ENCODE peak calls at places on chromosomes 5 and 9, in eight cellular contexts. L, V, E, I, B, D, N and U are unnamed samples.

GRCh38 chr5:42555797-42556196 is 132.6 kb downstream of the GHR start:
- DNase-seq in L (no peak), V (no peak), E (no peak), I (peak), B (no peak), D (no peak), N (no peak), U (peak)

GRCh38 chr5:53490747-53491146 is 10.3 kb downstream of the FST start:
- DNase-seq in L (peak), V (peak), E (no peak), I (peak), B (no peak), D (no peak), N (no peak), U (peak)

GRCh38 chr9:78963911-78964310 is 607.9 kb upstream of the TLE4 start:
- DNase-seq in L (no peak), V (no peak), E (no peak), I (no peak), B (no peak), D (no peak), N (no peak), U (no peak)

GRCh38 chr5:149940941-149941644 is 3.5 kb downstream of the PDE6A start:
- DNase-seq in L (no peak), V (no peak), E (no peak), I (no peak), B (no peak), D (no peak), N (no peak), U (no peak)

GRCh38 chr5:168254013-168254693 is 37.3 kb upstream of the WWC1 start:
- DNase-seq in L (no peak), V (no peak), E (no peak), I (no peak), B (no peak), D (no peak), N (no peak), U (no peak)

GRCh38 chr9:103904242-103904641 is 189.9 kb upstream of the SMC2 start:
- DNase-seq in L (no peak), V (no peak), E (no peak), I (no peak), B (no peak), D (no peak), N (no peak), U (no peak)

GRCh38 chr5:36199620-36200019 is 42.1 kb downstream of the NADK2 start:
- DNase-seq in L (no peak), V (peak), E (no peak), I (no peak), B (no peak), D (no peak), N (no peak), U (no peak)

GRCh38 chr5:172005708-172006377 is 595 bp downstream of the FBXW11 start:
- DNase-seq in L (peak), V (no peak), E (peak), I (peak), B (peak), D (peak), N (peak), U (peak)

GRCh38 chr5:151239237-151239861 is 13.6 kb upstream of the GM2A start:
- DNase-seq in L (peak), V (peak), E (peak), I (no peak), B (peak), D (peak), N (peak), U (peak)

GRCh38 chr5:132831095-132831860 is 831 bp upstream of the SHROOM1 start:
- DNase-seq in L (no peak), V (no peak), E (no peak), I (no peak), B (peak), D (no peak), N (no peak), U (no peak)

GRCh38 chr5:16894236-16895057 is 41.6 kb downstream of the MYO10 start:
- DNase-seq in L (peak), V (peak), E (no peak), I (peak), B (peak), D (peak), N (no peak), U (peak)

GRCh38 chr9:133604214-133604613 is 5.0 kb downstream of the FAM163B start:
- DNase-seq in L (no peak), V (no peak), E (no peak), I (no peak), B (no peak), D (no peak), N (no peak), U (no peak)

GRCh38 chr9:79912641-79913040 is 340.9 kb downstream of the TLE4 start:
- DNase-seq in L (no peak), V (no peak), E (no peak), I (no peak), B (no peak), D (no peak), N (no peak), U (no peak)

GRCh38 chr5:163379298-163380155 is 57.9 kb upstream of the CCNG1 start:
- DNase-seq in L (peak), V (peak), E (no peak), I (peak), B (no peak), D (no peak), N (no peak), U (peak)

GRCh38 chr9:37422289-37423104 is at the start of gene GRHPR:
- DNase-seq in L (peak), V (peak), E (peak), I (peak), B (peak), D (peak), N (peak), U (peak)

GRCh38 chr5:139657363-139658321 is 9.5 kb downstream of the CXXC5 start:
- DNase-seq in L (no peak), V (no peak), E (peak), I (no peak), B (no peak), D (no peak), N (no peak), U (no peak)

GRCh38 chr5:72252574-72253155 is 67.4 kb downstream of the MRPS27 start:
- DNase-seq in L (no peak), V (peak), E (no peak), I (no peak), B (no peak), D (no peak), N (no peak), U (no peak)

GRCh38 chr9:20529837-20530236 is 92.5 kb downstream of the MLLT3 start:
- DNase-seq in L (no peak), V (no peak), E (no peak), I (no peak), B (no peak), D (no peak), N (no peak), U (no peak)

GRCh38 chr5:56839062-56839461 is 23.7 kb downstream of the MAP3K1 start:
- DNase-seq in L (no peak), V (no peak), E (no peak), I (no peak), B (no peak), D (no peak), N (no peak), U (no peak)

GRCh38 chr9:18614116-18614515 is 140.2 kb downstream of the ADAMTSL1 start:
- DNase-seq in L (no peak), V (no peak), E (no peak), I (no peak), B (no peak), D (no peak), N (no peak), U (no peak)

GRCh38 chr5:102770803-102771202 is 15.7 kb downstream of the PAM start:
- DNase-seq in L (no peak), V (no peak), E (no peak), I (no peak), B (no peak), D (no peak), N (no peak), U (no peak)

GRCh38 chr5:179212870-179213269 is 132.4 kb downstream of the ADAMTS2 start:
- DNase-seq in L (no peak), V (peak), E (no peak), I (no peak), B (no peak), D (no peak), N (no peak), U (no peak)
- TF ChIP-seq CTCF in L (no peak), V (peak), E (no peak), I (no peak), B (no peak), D (peak), N (no peak), U (no peak)

GRCh38 chr9:98039474-98040072 is 17.0 kb upstream of the NANS start:
- DNase-seq in L (no peak), V (no peak), E (no peak), I (no peak), B (no peak), D (peak), N (no peak), U (no peak)
- H3K4me3 ChIP-seq in L (no peak), V (no peak), E (no peak), I (no peak), B (no peak), D (no peak), N (no peak), U (no peak)

DNA sequence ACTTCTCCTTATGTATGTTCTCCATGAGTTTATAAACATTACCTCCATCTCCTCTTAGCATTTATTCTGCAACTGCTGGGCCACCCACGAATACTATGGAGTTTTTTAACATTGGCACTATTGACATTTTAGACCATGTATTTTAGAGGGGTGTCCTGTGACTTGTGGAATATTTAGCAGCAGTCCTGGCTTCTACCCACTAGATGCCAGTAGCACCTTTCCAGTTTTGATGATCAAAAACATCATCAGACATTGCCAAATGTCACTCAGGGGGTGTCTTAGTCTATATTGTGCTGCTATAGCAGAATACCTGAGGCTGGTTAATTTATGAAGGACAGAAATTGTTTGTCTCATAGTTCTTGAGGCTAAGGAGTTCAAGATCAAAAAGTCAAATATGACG is 187.5 kb upstream of the RORB start:
- DNase-seq in L (no peak), V (no peak), E (no peak), I (peak), B (no peak), D (no peak), N (no peak), U (no peak)
- TF ChIP-seq CTCF in L (no peak), V (no peak), E (no peak), I (no peak), B (no peak), D (peak), N (no peak), U (no peak)

GRCh38 chr9:89602978-89603628 is 1.7 kb upstream of the GADD45G start:
- DNase-seq in L (peak), V (peak), E (peak), I (peak), B (peak), D (peak), N (peak), U (peak)
- H3K4me3 ChIP-seq in L (peak), V (no peak), E (peak), I (no peak), B (no peak), D (peak), N (no peak), U (peak)

GRCh38 chr5:111756701-111757581 is at the start of gene NREP:
- DNase-seq in L (peak), V (peak), E (peak), I (peak), B (peak), D (peak), N (peak), U (peak)

GRCh38 chr5:111754190-111754589 is 2.8 kb downstream of the NREP start:
- DNase-seq in L (no peak), V (no peak), E (no peak), I (no peak), B (no peak), D (no peak), N (no peak), U (no peak)

GRCh38 chr5:111755942-111756353 is 1.0 kb downstream of the NREP start:
- DNase-seq in L (no peak), V (peak), E (no peak), I (no peak), B (no peak), D (no peak), N (no peak), U (no peak)

GRCh38 chr5:111757582-111758283 is 739 bp upstream of the NREP start:
- DNase-seq in L (peak), V (peak), E (peak), I (peak), B (peak), D (peak), N (peak), U (peak)

DNA sequence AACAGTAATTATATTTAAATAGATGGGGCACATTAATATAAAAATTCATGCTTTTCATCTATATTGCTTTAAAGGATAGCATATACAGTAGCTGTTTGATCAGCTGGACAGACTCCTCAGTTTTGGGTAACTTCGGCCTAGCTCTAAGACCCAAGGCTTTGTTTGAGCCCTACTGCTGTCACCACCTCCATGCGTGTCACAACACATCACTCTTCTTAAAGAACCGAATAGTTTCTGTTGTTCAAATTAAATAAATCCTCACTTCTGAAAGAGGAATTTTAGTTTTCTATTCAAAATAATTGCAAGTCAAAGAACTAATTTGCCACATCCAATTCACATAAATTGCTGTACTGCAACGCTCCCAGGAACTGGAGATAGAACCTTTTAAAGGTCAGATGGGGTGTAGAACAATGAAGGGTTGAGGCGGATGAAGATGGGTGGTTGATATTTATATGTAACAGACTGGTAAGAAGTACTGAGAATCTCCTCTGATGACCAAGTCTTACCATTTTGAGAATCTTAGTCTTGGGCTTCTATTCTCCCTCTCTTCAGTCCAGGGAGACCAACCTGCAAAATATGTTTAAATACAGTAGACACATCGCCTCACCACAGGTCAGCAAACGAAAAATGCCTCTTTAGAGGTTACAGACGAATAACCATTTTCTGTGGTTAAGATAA is 1.6 kb downstream of the NREP start:
- DNase-seq in L (no peak), V (no peak), E (no peak), I (peak), B (no peak), D (no peak), N (no peak), U (peak)
- TF ChIP-seq CTCF in L (no peak), V (no peak), E (no peak), I (no peak), B (no peak), D (no peak), N (no peak), U (no peak)

GRCh38 chr5:1010641-1011046 is 2.0 kb downstream of the NKD2 start:
- DNase-seq in L (no peak), V (no peak), E (peak), I (no peak), B (no peak), D (no peak), N (no peak), U (no peak)

GRCh38 chr5:1008451-1009358 is at the start of gene NKD2:
- DNase-seq in L (peak), V (no peak), E (peak), I (no peak), B (no peak), D (peak), N (peak), U (no peak)

GRCh38 chr5:1011226-1011631 is 2.6 kb downstream of the NKD2 start:
- DNase-seq in L (peak), V (no peak), E (peak), I (peak), B (peak), D (peak), N (no peak), U (peak)

GRCh38 chr5:1010181-1010510 is 1.5 kb downstream of the NKD2 start:
- DNase-seq in L (peak), V (no peak), E (peak), I (no peak), B (no peak), D (no peak), N (peak), U (no peak)

DNA sequence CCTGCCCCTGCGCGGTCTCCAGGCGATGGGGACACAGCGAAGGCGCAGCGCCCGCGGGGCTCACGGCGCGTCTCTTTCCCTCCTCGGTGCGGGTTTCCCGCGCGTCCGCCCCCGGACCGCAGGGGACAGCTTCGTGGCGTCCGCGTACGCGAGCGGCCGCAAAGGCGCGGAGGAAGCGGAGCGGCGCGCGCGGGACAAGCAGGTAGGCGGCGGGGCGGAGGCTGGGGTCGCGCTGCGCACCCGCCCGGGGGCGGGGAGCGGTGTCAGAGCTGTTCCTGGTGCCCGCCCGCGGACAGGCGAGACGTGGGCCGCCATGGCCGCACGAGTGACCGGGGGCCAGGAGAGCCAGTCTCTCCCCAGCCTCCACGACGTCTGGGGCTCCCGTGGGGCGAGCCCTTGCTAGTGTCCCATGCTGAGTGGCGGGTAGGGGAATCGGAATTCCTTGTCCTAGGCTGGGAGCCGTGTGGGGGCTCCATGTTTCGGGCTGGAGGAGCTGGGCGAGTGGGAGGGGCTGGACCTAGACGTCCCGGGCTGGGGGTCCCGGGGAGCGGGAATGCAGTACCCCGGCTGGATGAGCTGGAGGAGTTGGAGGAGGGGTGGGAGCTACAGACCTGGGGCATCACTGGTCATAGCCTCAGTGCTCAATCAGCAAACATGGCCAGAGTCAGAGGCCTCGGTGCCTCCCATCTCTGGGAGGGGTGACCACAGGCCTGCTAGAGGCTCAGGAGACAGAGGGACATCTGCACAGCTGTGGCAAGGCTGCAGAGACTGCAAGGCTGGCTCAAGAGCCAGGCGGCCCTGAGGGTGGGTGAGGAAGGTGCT is 968 bp downstream of the NKD2 start:
- DNase-seq in L (no peak), V (no peak), E (peak), I (no peak), B (no peak), D (no peak), N (peak), U (no peak)
- H3K4me3 ChIP-seq in L (peak), V (peak), E (peak), I (no peak), B (no peak), D (peak), N (no peak), U (no peak)

GRCh38 chr5:141084487-141084989 is 9.9 kb upstream of the PCDHB2 start:
- DNase-seq in L (peak), V (peak), E (peak), I (peak), B (peak), D (peak), N (peak), U (peak)
- TF ChIP-seq CTCF in L (peak), V (peak), E (peak), I (peak), B (no peak), D (peak), N (peak), U (peak)

GRCh38 chr9:116154976-116155699 is 1.5 kb downstream of the PAPPA start:
- DNase-seq in L (peak), V (peak), E (no peak), I (no peak), B (peak), D (peak), N (no peak), U (no peak)
- H3K4me3 ChIP-seq in L (peak), V (peak), E (peak), I (no peak), B (peak), D (peak), N (no peak), U (peak)